ENCODE peak calls at places on chromosome 7, in six cellular contexts. P is H9, E is stomach, U is WTC11, F is fibroblast of the aortic adventitia, T is endothelial cell of umbilical vein. S is an unnamed sample.

GRCh38 chr7:127256326-127256725 is 3.6 kb upstream of the GRM8 start:
- DNase-seq in T (no peak), U (no peak), F (no peak), P (no peak), E (no peak), S (no peak)

GRCh38 chr7:5780801-5781496 is 514 bp downstream of the RNF216 start:
- DNase-seq in T (peak), P (peak), F (peak), E (peak), U (peak), S (no peak)

GRCh38 chr7:98315318-98315993 is 34.0 kb downstream of the BRI3 start:
- DNase-seq in T (no peak), F (no peak), U (no peak), E (no peak), P (no peak), S (no peak)

GRCh38 chr7:156932006-156932405 is 17.5 kb upstream of the NOM1 start:
- DNase-seq in F (peak), T (peak), U (no peak), E (no peak), P (no peak), S (no peak)

GRCh38 chr7:131159961-131160361 is 167.7 kb upstream of the MKLN1 start:
- DNase-seq in P (no peak), T (no peak), E (no peak), F (peak), U (no peak), S (no peak)

GRCh38 chr7:135801045-135801693 is 52.6 kb upstream of the FAM180A start:
- DNase-seq in P (no peak), T (peak), U (no peak), E (no peak), F (peak), S (peak)

GRCh38 chr7:45917658-45918057 is 3.4 kb downstream of the IGFBP3 start:
- DNase-seq in U (peak), P (peak), T (peak), E (peak), F (peak), S (peak)

GRCh38 chr7:133561361-133561760 is 308.5 kb downstream of the EXOC4 start:
- DNase-seq in F (no peak), P (no peak), T (no peak), E (no peak), U (no peak), S (no peak)

GRCh38 chr7:133796778-133797177 is 330.4 kb upstream of the LRGUK start:
- DNase-seq in U (no peak), E (no peak), F (no peak), P (no peak), T (no peak), S (peak)

GRCh38 chr7:30799206-30799975 is 28.2 kb downstream of the MINDY4 start:
- DNase-seq in P (no peak), F (peak), E (no peak), T (peak), U (no peak), S (no peak)

GRCh38 chr7:156611393-156612010 is 29.1 kb upstream of the RNF32 start:
- DNase-seq in P (no peak), T (no peak), E (no peak), F (no peak), U (no peak), S (no peak)

GRCh38 chr7:122143751-122144711 is at the start of gene AASS:
- DNase-seq in F (peak), E (peak), T (peak), U (peak), P (peak), S (peak)
- TF ChIP-seq CTCF in F (no peak), E (no peak), T (no peak), U (no peak), P (no peak), S (no peak)

GRCh38 chr7:85010306-85010705 is 176.6 kb downstream of the SEMA3D start:
- DNase-seq in F (no peak), T (no peak), P (no peak), U (no peak), E (no peak), S (no peak)

GRCh38 chr7:85018498-85018897 is 168.4 kb downstream of the SEMA3D start:
- DNase-seq in P (no peak), E (no peak), T (no peak), U (no peak), F (no peak), S (no peak)

GRCh38 chr7:85019176-85019575 is 167.7 kb downstream of the SEMA3D start:
- DNase-seq in T (no peak), U (no peak), E (no peak), P (no peak), F (no peak), S (no peak)

GRCh38 chr7:85019778-85020177 is 167.1 kb downstream of the SEMA3D start:
- DNase-seq in P (no peak), U (no peak), E (no peak), T (no peak), F (no peak), S (no peak)

DNA sequence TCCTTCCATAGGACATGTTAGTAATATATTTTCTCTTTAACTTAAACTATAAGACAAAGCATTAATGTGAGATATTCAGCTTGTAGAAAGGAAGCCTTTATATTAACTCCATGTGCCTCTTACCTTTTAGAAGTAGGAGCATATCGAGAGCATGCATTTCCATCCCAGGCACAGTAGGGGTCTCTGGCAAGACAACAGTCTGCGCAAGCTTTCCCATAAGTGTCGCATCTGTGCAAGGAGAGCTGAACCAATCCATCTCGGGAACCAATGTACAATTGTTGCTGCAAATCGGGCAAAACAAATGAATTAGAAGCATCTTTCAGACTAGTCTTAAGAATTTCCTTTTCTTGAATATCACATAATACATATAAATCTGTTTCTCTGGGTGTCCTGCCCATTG is 171.9 kb downstream of the SEMA3D start:
- DNase-seq in T (no peak), P (no peak), F (no peak), E (no peak), U (no peak), S (no peak)
- TF ChIP-seq CTCF in T (no peak), P (no peak), F (no peak), E (no peak), U (no peak), S (peak)

DNA sequence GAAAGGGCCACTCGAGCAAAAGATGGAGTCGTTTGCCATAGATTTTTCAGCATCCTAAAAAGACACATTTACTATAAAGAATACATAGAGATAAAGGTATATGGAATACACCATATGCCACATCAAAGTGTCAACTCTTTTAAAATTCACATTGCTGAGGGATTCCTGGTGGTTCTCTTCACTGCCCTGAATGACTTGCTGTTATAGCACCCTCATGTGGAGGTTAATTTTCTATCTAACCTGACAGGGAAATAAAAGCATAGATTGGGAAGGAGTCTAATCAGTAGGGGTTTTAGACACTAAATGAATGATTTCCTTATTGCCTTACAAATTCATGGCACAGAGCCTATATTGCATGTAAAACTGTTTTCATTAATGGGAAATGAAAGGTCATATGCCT is 25.9 kb downstream of the DNAH11 start:
- DNase-seq in E (no peak), P (no peak), U (no peak), T (peak), F (no peak), S (no peak)
- TF ChIP-seq CTCF in E (no peak), P (peak), U (no peak), T (no peak), F (no peak), S (peak)

GRCh38 chr7:821688-822087 is 10.6 kb upstream of the SUN1 start:
- DNase-seq in T (no peak), P (no peak), U (no peak), F (no peak), E (no peak), S (no peak)
- TF ChIP-seq CTCF in T (no peak), P (peak), U (no peak), F (no peak), E (no peak), S (no peak)

GRCh38 chr7:74182453-74183090 is 8.4 kb downstream of the EIF4H start:
- DNase-seq in U (no peak), T (no peak), P (no peak), F (no peak), E (no peak), S (no peak)
- TF ChIP-seq CTCF in U (no peak), T (no peak), P (no peak), F (no peak), E (no peak), S (no peak)

GRCh38 chr7:144454256-144455039 is 51.0 kb upstream of the NOBOX start:
- DNase-seq in F (peak), P (no peak), T (peak), E (no peak), U (no peak), S (no peak)
- TF ChIP-seq CTCF in F (peak), P (peak), T (peak), E (no peak), U (no peak), S (peak)